ENCODE peak calls at places on chromosomes 7 and 10, in seven cellular contexts. Y is cerebellar cortex, G is HTR-8/SVneo, T is heart left ventricle, B is astrocyte of the spinal cord, A is amniotic epithelial cell, S is NAMALWA. K is an unnamed sample.

GRCh38 chr7:5822742-5823503 is 41.5 kb upstream of the RNF216 start:
- DNase-seq in A (peak; percentile 89), B (peak; percentile 92), S (peak; percentile 98), T (peak; percentile 95), G (peak; percentile 99), Y (peak; percentile 96), K (peak; percentile 96)

GRCh38 chr10:21625623-21626229 is 91.7 kb downstream of the MLLT10 start:
- DNase-seq in T (no peak), G (no peak), Y (no peak), S (no peak), A (no peak), B (no peak), K (no peak)

GRCh38 chr7:19964198-19964597 is 190.8 kb upstream of the TMEM196 start:
- DNase-seq in G (no peak), B (peak; percentile 41), Y (no peak), A (peak; percentile 55), S (no peak), T (no peak), K (no peak)

GRCh38 chr7:66013938-66014337 is 31.9 kb upstream of the GUSB start:
- DNase-seq in T (no peak), B (peak; percentile 56), G (peak; percentile 19), Y (peak; percentile 53), A (peak; percentile 69), S (peak; percentile 50), K (peak; percentile 46)

GRCh38 chr10:43874984-43875383 is 226.3 kb upstream of the ZNF32 start:
- DNase-seq in B (no peak), T (no peak), Y (no peak), S (no peak), G (no peak), A (no peak), K (no peak)

GRCh38 chr7:40232242-40232929 is 97.6 kb downstream of the SUGCT start:
- DNase-seq in B (peak; percentile 83), Y (peak; percentile 62), S (peak; percentile 79), T (no peak), A (peak; percentile 78), G (peak; percentile 42), K (peak; percentile 69)

GRCh38 chr7:56537952-56538351 is 421.7 kb upstream of the NUPR2 start:
- DNase-seq in A (no peak), Y (no peak), G (no peak), S (no peak), T (no peak), B (no peak), K (no peak)

GRCh38 chr7:128869944-128870285 is 7.3 kb downstream of the ATP6V1F start:
- DNase-seq in A (no peak), T (no peak), B (no peak), Y (no peak), G (no peak), S (no peak), K (no peak)

GRCh38 chr7:117350027-117350426 is 27.2 kb upstream of the WNT2 start:
- DNase-seq in T (no peak), S (no peak), B (no peak), G (no peak), Y (no peak), A (no peak), K (no peak)

GRCh38 chr7:24427048-24427447 is 143.1 kb downstream of the NPY start:
- DNase-seq in Y (no peak), T (no peak), S (no peak), G (no peak), A (no peak), B (no peak), K (no peak)